ENCODE peak calls at places on chromosome 12, in ten cellular contexts. P, Z, Q, A, J, G, M, Y, C and O are unnamed samples.

GRCh38 chr12:116202433-116202832 is 75.1 kb downstream of the MED13L start:
- DNase-seq in G (no peak), Y (no peak), M (no peak), Q (no peak), A (no peak), J (no peak), C (peak), P (no peak), Z (no peak), O (no peak)

GRCh38 chr12:101570022-101570421 is 24.7 kb upstream of the MYBPC1 start:
- DNase-seq in J (peak), Q (no peak), Y (no peak), M (no peak), G (no peak), C (peak), Z (no peak), P (no peak), A (no peak), O (no peak)

GRCh38 chr12:6352198-6353173 is 10.6 kb upstream of the TNFRSF1A start:
- DNase-seq in C (no peak), J (no peak), M (no peak), Y (no peak), Q (no peak), Z (no peak), A (no peak), G (no peak), P (no peak), O (no peak)

GRCh38 chr12:7832059-7832696 is 40.5 kb downstream of the SLC2A14 start:
- DNase-seq in C (peak), J (peak), Z (no peak), Y (peak), Q (no peak), P (peak), M (no peak), A (peak), G (peak), O (peak)

GRCh38 chr12:132466241-132467188 is 23.4 kb upstream of the FBRSL1 start:
- DNase-seq in M (no peak), P (no peak), G (no peak), Q (no peak), Z (no peak), C (no peak), Y (no peak), J (no peak), A (no peak), O (no peak)

GRCh38 chr12:74906224-74906623 is 303.4 kb downstream of the KCNC2 start:
- DNase-seq in C (no peak), J (no peak), M (no peak), Z (no peak), P (no peak), Y (no peak), G (no peak), Q (no peak), A (no peak), O (no peak)

GRCh38 chr12:27843714-27844245 is 63.7 kb upstream of the MANSC4 start:
- DNase-seq in Y (no peak), C (no peak), Q (no peak), J (no peak), A (no peak), Z (no peak), G (no peak), P (no peak), M (no peak), O (no peak)

GRCh38 chr12:57607958-57608663 is 3.1 kb upstream of the ARHGEF25 start:
- DNase-seq in Z (no peak), C (no peak), P (no peak), Q (no peak), A (no peak), J (no peak), G (no peak), M (no peak), Y (no peak), O (no peak)

GRCh38 chr12:59646636-59647035 is 50.8 kb downstream of the SLC16A7 start:
- DNase-seq in A (no peak), Q (no peak), Z (no peak), C (peak), M (no peak), J (no peak), Y (no peak), P (no peak), G (no peak), O (no peak)

GRCh38 chr12:81296556-81297305 is 218.9 kb downstream of the ACSS3 start:
- DNase-seq in C (peak), Z (no peak), G (no peak), Q (no peak), M (no peak), A (no peak), Y (no peak), J (peak), P (no peak), O (no peak)